ENCODE peak calls at places on chromosomes 6 and 20, in ten cellular contexts. E is A549, L is body of pancreas, N is HFF-Myc, M is dorsolateral prefrontal cortex, F is cardiac fibroblast, X is mucosa of descending colon, H is epithelial cell of esophagus, K is AG04450, R is cardiac muscle cell. D is an unnamed sample.

GRCh38 chr6:53437557-53438202 is 88.9 kb upstream of the ELOVL5 start:
- DNase-seq in E (peak), L (no peak), N (peak), M (peak), F (peak), X (no peak), H (peak), K (peak), R (peak), D (peak)

GRCh38 chr20:2804921-2805681 is 4.7 kb upstream of the CPXM1 start:
- DNase-seq in E (no peak), L (no peak), N (no peak), M (no peak), F (no peak), X (no peak), H (no peak), K (no peak), R (no peak), D (no peak)

GRCh38 chr6:14035448-14035847 is 82.1 kb upstream of the CD83 start:
- DNase-seq in E (peak), L (peak), N (peak), M (no peak), F (peak), X (no peak), H (peak), K (peak), R (peak), D (no peak)

GRCh38 chr6:75171581-75172360 is 34.1 kb downstream of the COL12A1 start:
- DNase-seq in E (no peak), L (no peak), N (no peak), M (no peak), F (peak), X (no peak), H (no peak), K (no peak), R (no peak), D (no peak)

GRCh38 chr6:152096863-152097496 is 289.5 kb downstream of the ESR1 start:
- DNase-seq in E (peak), L (no peak), N (peak), M (no peak), F (peak), X (no peak), H (peak), K (peak), R (no peak), D (no peak)

GRCh38 chr20:60572991-60573390 is 614.8 kb downstream of the CDH26 start:
- DNase-seq in E (no peak), L (no peak), N (no peak), M (no peak), F (no peak), X (no peak), H (no peak), K (no peak), R (no peak), D (no peak)

GRCh38 chr6:111653961-111654360 is 48.3 kb upstream of the TRAF3IP2 start:
- DNase-seq in E (no peak), L (no peak), N (no peak), M (no peak), F (no peak), X (no peak), H (no peak), K (no peak), R (no peak), D (peak)

GRCh38 chr6:121879149-121879548 is 443.7 kb downstream of the GJA1 start:
- DNase-seq in E (no peak), L (no peak), N (no peak), M (no peak), F (peak), X (no peak), H (no peak), K (peak), R (no peak), D (peak)

GRCh38 chr6:39638126-39638822 is 86.9 kb downstream of the KIF6 start:
- DNase-seq in E (no peak), L (no peak), N (no peak), M (no peak), F (no peak), X (no peak), H (no peak), K (no peak), R (no peak), D (no peak)

GRCh38 chr20:8621021-8621420 is 447.9 kb upstream of the PLCB4 start:
- DNase-seq in E (no peak), L (no peak), N (no peak), M (no peak), F (no peak), X (no peak), H (no peak), K (no peak), R (no peak), D (no peak)

GRCh38 chr6:40957616-40958492 is 81.2 kb downstream of the UNC5CL start:
- DNase-seq in E (peak), L (no peak), N (peak), M (no peak), F (peak), X (no peak), H (peak), K (peak), R (no peak), D (no peak)

GRCh38 chr20:3037654-3038053 is 5.8 kb upstream of the GNRH2 start:
- DNase-seq in E (no peak), L (no peak), N (no peak), M (no peak), F (no peak), X (no peak), H (no peak), K (no peak), R (no peak), D (no peak)

GRCh38 chr6:53484409-53485280 is 60.3 kb downstream of the GCLC start:
- DNase-seq in E (peak), L (peak), N (peak), M (peak), F (peak), X (no peak), H (peak), K (no peak), R (peak), D (peak)

GRCh38 chr20:11912664-11913415 is 4.9 kb upstream of the BTBD3 start:
- DNase-seq in E (no peak), L (no peak), N (no peak), M (no peak), F (no peak), X (no peak), H (peak), K (no peak), R (no peak), D (no peak)

GRCh38 chr6:31397901-31398300 is 5.5 kb upstream of the MICA start:
- DNase-seq in E (no peak), L (no peak), N (no peak), M (no peak), F (no peak), X (no peak), H (no peak), K (no peak), R (no peak), D (no peak)

GRCh38 chr20:62888406-62888805 is 26.8 kb upstream of the TCFL5 start:
- DNase-seq in E (no peak), L (no peak), N (no peak), M (no peak), F (no peak), X (no peak), H (no peak), K (no peak), R (no peak), D (no peak)

GRCh38 chr6:113847435-113847834 is 9.7 kb upstream of the MARCKS start:
- DNase-seq in E (no peak), L (no peak), N (no peak), M (no peak), F (no peak), X (no peak), H (peak), K (no peak), R (no peak), D (no peak)

GRCh38 chr6:34560366-34561226 is 4.5 kb upstream of the SPDEF start:
- DNase-seq in E (no peak), L (no peak), N (peak), M (peak), F (peak), X (no peak), H (no peak), K (no peak), R (peak), D (no peak)

GRCh38 chr6:155084431-155085123 is 89.5 kb downstream of the TIAM2 start:
- DNase-seq in E (no peak), L (no peak), N (no peak), M (no peak), F (no peak), X (no peak), H (peak), K (no peak), R (no peak), D (no peak)

GRCh38 chr6:85069577-85069976 is 305.2 kb upstream of the TBX18 start:
- DNase-seq in E (no peak), L (no peak), N (no peak), M (no peak), F (no peak), X (no peak), H (no peak), K (no peak), R (no peak), D (no peak)

GRCh38 chr20:14055127-14055742 is 59.9 kb downstream of the MACROD2 start:
- DNase-seq in E (peak), L (no peak), N (peak), M (no peak), F (peak), X (no peak), H (peak), K (peak), R (peak), D (peak)

GRCh38 chr6:122153530-122153929 is 245.9 kb upstream of the HSF2 start:
- DNase-seq in E (no peak), L (no peak), N (no peak), M (no peak), F (no peak), X (no peak), H (no peak), K (no peak), R (peak), D (no peak)

GRCh38 chr6:30727920-30728605 is 7.9 kb downstream of the TUBB start:
- DNase-seq in E (peak), L (no peak), N (no peak), M (no peak), F (peak), X (no peak), H (no peak), K (no peak), R (no peak), D (no peak)

GRCh38 chr6:87574237-87574636 is 15.6 kb downstream of the RARS2 start:
- DNase-seq in E (no peak), L (no peak), N (no peak), M (no peak), F (no peak), X (no peak), H (peak), K (no peak), R (no peak), D (no peak)

GRCh38 chr20:44442298-44443070 is 33.2 kb upstream of the TTPAL start:
- DNase-seq in E (no peak), L (no peak), N (no peak), M (no peak), F (no peak), X (peak), H (no peak), K (no peak), R (no peak), D (no peak)

GRCh38 chr6:43600595-43600994 is 24.6 kb downstream of the POLH start:
- DNase-seq in E (no peak), L (no peak), N (no peak), M (no peak), F (no peak), X (no peak), H (no peak), K (no peak), R (no peak), D (no peak)
- H3K4me3 ChIP-seq in E (no peak), L (no peak), N (no peak), M (no peak), F (no peak), X (no peak), H (no peak), K (no peak), R (no peak), D (no peak)

DNA sequence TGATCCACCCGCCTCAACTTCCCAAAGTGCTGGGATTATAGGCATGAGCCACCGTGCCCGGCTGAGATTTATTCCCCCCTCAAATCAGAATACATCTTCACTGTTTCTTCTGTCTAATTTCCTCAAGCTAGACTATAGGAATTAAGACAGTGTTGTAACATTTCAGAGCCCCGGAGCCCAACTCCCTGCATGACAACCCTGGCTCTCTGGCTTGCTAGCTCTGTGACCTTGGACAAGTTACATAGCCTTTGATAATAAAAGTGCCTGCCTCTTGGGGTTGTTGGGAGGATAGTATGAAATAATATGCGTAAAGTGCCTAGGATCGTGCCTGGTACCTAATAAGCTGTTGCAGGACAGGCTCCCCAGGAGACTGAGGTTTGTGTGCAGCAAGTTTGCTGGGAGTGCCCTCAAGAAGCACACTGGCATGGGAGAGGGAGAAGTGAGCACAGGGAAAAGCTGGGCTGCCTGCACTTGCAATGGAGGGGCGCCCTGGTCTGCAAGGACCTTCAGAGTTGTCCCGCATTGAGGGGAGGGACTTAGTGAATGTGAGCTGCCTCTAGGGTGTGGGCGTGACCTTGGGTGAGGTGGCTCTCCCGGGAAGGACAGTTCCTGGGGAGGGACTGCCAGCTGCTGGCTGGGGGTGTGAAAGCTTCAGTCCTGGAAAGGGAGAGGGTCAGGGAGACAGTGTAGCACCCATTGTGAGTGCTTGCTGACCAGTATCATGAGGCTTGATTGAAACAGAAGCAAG is 43.4 kb downstream of the TAF8 start:
- DNase-seq in E (no peak), L (no peak), N (no peak), M (no peak), F (no peak), X (no peak), H (peak), K (no peak), R (peak), D (no peak)
- TF ChIP-seq CTCF in E (no peak), L (no peak), N (no peak), M (no peak), F (no peak), X (no peak), H (no peak), K (no peak), R (no peak), D (no peak)

DNA sequence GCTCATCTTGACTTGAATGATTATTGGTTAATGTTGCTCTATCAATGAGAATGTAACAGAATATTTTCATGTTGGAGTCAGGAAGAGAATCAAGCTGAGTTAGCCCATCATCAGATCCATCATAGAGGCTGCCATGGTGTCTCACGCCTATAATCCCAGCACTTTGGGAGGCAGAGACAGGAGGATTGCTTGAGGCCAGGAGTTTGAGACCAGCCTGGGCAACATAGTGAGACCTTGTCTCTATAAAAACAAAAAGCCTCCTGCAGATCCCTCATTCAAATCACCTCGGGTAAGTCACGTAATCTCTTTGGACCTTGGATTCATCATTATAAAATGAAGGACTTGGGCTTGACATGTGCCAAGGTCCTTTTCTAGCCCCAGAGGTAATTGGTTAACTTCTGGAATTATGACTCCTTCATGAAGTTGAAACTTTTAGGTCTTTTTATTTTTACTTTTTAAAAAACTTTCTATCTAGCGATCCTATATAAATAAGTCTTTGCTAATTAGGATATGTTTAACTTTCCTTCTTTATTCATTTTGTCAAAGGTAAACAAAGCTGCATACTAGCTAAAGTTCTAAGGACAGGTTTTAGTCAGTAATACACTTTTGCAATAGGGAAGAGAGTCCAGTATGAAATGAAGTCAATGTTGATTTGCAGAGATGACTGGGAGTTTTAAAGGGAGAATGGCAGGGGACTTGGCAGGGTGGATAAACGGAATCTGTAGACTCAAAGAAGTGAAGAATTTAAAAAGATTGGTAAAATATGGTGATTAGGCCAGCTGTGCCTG is 111.0 kb downstream of the ZFAND3 start:
- DNase-seq in E (no peak), L (no peak), N (no peak), M (no peak), F (no peak), X (no peak), H (no peak), K (no peak), R (no peak), D (no peak)
- H3K4me3 ChIP-seq in E (no peak), L (no peak), N (no peak), M (no peak), F (no peak), X (no peak), H (no peak), K (no peak), R (no peak), D (no peak)

GRCh38 chr6:46706464-46706863 is 18.8 kb downstream of the TDRD6 start:
- DNase-seq in E (no peak), L (no peak), N (no peak), M (no peak), F (no peak), X (no peak), H (peak), K (no peak), R (no peak), D (no peak)

GRCh38 chr6:46704562-46704961 is 16.9 kb downstream of the TDRD6 start:
- DNase-seq in E (peak), L (no peak), N (no peak), M (no peak), F (peak), X (no peak), H (peak), K (no peak), R (peak), D (peak)
- TF ChIP-seq CTCF in E (no peak), L (no peak), N (no peak), M (no peak), F (no peak), X (no peak), H (peak), K (no peak), R (no peak), D (peak)

DNA sequence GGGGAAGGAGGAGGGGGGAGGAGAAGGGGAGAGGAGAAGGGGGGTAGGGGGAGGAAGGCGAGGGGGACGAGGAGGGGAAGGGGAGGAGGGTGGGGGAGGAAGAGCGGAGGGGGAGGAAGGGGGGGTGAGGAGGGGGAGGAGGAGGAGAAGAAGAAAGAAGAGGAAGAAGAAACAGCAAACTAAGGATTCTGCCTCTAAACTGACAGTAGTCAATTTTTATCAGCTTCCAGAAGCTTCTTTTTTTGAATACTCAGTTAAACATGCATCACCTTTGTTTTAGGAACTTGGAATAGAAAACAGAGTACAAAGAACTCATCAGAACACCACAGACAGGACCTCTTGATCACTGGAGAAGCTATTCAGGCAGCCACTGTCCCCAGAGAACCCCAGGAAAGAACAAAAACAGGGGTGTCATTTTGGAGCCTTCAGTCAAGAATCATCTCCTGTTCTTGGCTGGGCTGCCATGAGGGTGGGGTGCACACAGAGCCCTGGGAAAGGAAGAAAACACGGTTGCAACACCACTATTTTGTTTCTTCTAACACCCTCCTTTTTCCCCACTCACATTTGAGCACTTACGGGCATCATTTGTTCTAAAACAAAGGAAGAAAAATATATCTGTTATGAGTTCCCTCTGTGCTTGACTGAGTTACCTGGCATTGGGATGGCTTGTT is 67.4 kb downstream of the TMEM170B start:
- DNase-seq in E (no peak), L (no peak), N (no peak), M (no peak), F (no peak), X (no peak), H (no peak), K (no peak), R (no peak), D (no peak)
- H3K4me3 ChIP-seq in E (no peak), L (no peak), N (no peak), M (no peak), F (no peak), X (no peak), H (no peak), K (no peak), R (no peak), D (no peak)

DNA sequence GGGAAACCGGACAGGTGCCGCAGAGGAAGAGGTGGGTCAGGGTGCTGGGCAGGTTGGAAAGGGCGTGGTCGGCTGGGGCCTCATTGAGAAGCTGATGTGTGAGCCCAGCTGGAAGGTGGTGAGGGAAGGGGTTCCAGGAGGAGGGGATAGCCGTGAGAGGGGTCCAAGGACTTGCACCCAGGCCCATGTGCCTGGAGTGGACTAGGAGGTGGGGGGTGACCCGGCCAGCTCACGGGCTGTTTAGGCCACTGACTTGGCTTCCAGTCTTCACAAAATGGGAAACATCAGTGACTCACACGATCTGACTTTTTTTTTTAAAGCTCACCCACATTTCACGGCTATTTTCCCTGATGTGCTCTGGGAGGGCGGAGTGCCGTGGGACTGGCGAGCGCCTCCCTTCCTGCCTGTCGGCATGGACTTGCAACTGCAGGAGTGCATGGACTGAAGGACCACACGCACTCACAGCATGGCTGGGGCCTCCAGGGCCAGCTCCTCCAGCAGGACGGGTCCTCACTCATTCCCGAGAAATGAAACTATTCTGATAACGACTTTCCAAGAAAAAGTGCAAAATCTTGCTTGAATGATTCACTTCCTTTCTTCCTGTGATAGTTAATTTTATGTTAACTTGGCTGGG is 13.5 kb upstream of the PDE10A start:
- DNase-seq in E (no peak), L (no peak), N (no peak), M (no peak), F (peak), X (no peak), H (no peak), K (no peak), R (no peak), D (no peak)
- TF ChIP-seq CTCF in E (no peak), L (no peak), N (no peak), M (no peak), F (peak), X (no peak), H (no peak), K (no peak), R (peak), D (no peak)

DNA sequence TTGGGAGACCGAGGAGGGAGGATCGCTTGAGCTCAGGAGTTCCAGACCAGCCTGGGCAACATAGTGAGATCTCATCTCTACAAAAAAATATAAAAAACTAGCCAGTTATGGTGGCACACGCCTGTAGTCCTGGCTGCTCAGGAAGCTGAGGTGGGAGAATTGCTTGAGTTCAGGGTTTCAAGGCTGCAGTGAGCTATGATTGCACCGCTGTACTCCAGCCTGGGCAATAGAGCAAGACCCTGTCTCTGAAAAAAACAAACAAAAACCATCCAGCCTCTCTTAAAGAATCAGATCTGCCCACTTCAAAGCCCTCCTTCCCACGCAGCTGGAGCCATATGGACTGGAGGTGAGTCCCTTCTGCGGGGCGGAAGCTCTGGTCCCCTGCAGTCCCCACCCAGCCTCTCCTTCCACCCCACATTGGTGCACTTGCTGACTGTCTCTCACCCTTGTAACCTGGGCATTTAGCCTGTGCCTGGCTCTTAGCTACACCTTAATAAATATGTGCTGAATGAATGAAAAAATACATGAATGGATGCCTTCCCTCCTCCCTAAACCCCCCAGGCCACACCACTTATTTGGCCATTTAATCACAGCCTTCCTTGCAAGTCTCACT is 7.2 kb upstream of the PARD6B start:
- DNase-seq in E (no peak), L (no peak), N (no peak), M (no peak), F (no peak), X (no peak), H (no peak), K (no peak), R (no peak), D (no peak)
- H3K4me3 ChIP-seq in E (no peak), L (no peak), N (no peak), M (no peak), F (no peak), X (no peak), H (no peak), K (no peak), R (no peak), D (no peak)